ENCODE peak calls at places on chromosomes 1 and 21, in four cellular contexts. One of them, this sample, is unnamed.

GRCh38 chr1:38274974-38275373 is 228.4 kb upstream of the POU3F1 start:
- DNase-seq in stimulated activated CD4-positive, alpha-beta T cell treated with anti-CD3 and anti-CD28 coated beads, Interleukin-2, amount 100 ng/mL, for 24 hours: no peak
- DNase-seq in ascending aorta: no peak
- DNase-seq in foreskin fibroblast: no peak
- DNase-seq in this sample: no peak

GRCh38 chr1:211822677-211823426 is 7.7 kb downstream of the LPGAT1 start:
- DNase-seq in stimulated activated CD4-positive, alpha-beta T cell treated with anti-CD3 and anti-CD28 coated beads, Interleukin-2, amount 100 ng/mL, for 24 hours: no peak
- DNase-seq in ascending aorta: no peak
- DNase-seq in foreskin fibroblast: no peak
- DNase-seq in this sample: no peak

GRCh38 chr21:46183910-46184624 is at the start of gene SPATC1L:
- DNase-seq in stimulated activated CD4-positive, alpha-beta T cell treated with anti-CD3 and anti-CD28 coated beads, Interleukin-2, amount 100 ng/mL, for 24 hours: peak; percentile 55
- DNase-seq in ascending aorta: peak; percentile 69
- DNase-seq in foreskin fibroblast: peak; percentile 76
- DNase-seq in this sample: peak; percentile 81

GRCh38 chr1:203048555-203049051 is 22.3 kb downstream of the PPFIA4 start:
- DNase-seq in stimulated activated CD4-positive, alpha-beta T cell treated with anti-CD3 and anti-CD28 coated beads, Interleukin-2, amount 100 ng/mL, for 24 hours: no peak
- DNase-seq in ascending aorta: no peak
- DNase-seq in foreskin fibroblast: no peak
- DNase-seq in this sample: no peak

GRCh38 chr1:8903908-8904650 is 25.6 kb upstream of the ENO1 start:
- DNase-seq in stimulated activated CD4-positive, alpha-beta T cell treated with anti-CD3 and anti-CD28 coated beads, Interleukin-2, amount 100 ng/mL, for 24 hours: no peak
- DNase-seq in ascending aorta: peak; percentile 92
- DNase-seq in foreskin fibroblast: peak; percentile 93
- DNase-seq in this sample: peak; percentile 93

GRCh38 chr1:97441966-97442365 is 478.9 kb downstream of the DPYD start:
- DNase-seq in stimulated activated CD4-positive, alpha-beta T cell treated with anti-CD3 and anti-CD28 coated beads, Interleukin-2, amount 100 ng/mL, for 24 hours: no peak
- DNase-seq in ascending aorta: no peak
- DNase-seq in foreskin fibroblast: no peak
- DNase-seq in this sample: no peak

GRCh38 chr1:13699936-13700520 is at the start of gene PRDM2:
- DNase-seq in stimulated activated CD4-positive, alpha-beta T cell treated with anti-CD3 and anti-CD28 coated beads, Interleukin-2, amount 100 ng/mL, for 24 hours: peak; percentile 69
- DNase-seq in ascending aorta: peak; percentile 78
- DNase-seq in foreskin fibroblast: no peak
- DNase-seq in this sample: peak; percentile 79

GRCh38 chr1:116313776-116314175 is 59.3 kb upstream of the ATP1A1 start:
- DNase-seq in stimulated activated CD4-positive, alpha-beta T cell treated with anti-CD3 and anti-CD28 coated beads, Interleukin-2, amount 100 ng/mL, for 24 hours: no peak
- DNase-seq in ascending aorta: no peak
- DNase-seq in foreskin fibroblast: no peak
- DNase-seq in this sample: no peak

GRCh38 chr1:15469836-15470495 is 5.9 kb upstream of the CELA2B start:
- DNase-seq in stimulated activated CD4-positive, alpha-beta T cell treated with anti-CD3 and anti-CD28 coated beads, Interleukin-2, amount 100 ng/mL, for 24 hours: no peak
- DNase-seq in ascending aorta: no peak
- DNase-seq in foreskin fibroblast: no peak
- DNase-seq in this sample: no peak

GRCh38 chr1:7644906-7645750 is 126.0 kb upstream of the VAMP3 start:
- DNase-seq in stimulated activated CD4-positive, alpha-beta T cell treated with anti-CD3 and anti-CD28 coated beads, Interleukin-2, amount 100 ng/mL, for 24 hours: no peak
- DNase-seq in ascending aorta: no peak
- DNase-seq in foreskin fibroblast: no peak
- DNase-seq in this sample: no peak

GRCh38 chr1:21622466-21623315 is 46.5 kb downstream of the RAP1GAP start:
- DNase-seq in stimulated activated CD4-positive, alpha-beta T cell treated with anti-CD3 and anti-CD28 coated beads, Interleukin-2, amount 100 ng/mL, for 24 hours: peak; percentile 72
- DNase-seq in ascending aorta: no peak
- DNase-seq in foreskin fibroblast: no peak
- DNase-seq in this sample: peak; percentile 91

This sample was measured in AG20443.